ENCODE peak calls at places on chromosomes 16 and 17, in eight cellular contexts. I is CD8-positive, alpha-beta memory T cell; P is trophoblast cell; O is cardiac muscle cell; J is hepatocyte; Y is tibial artery; L is sigmoid colon; C is neural progenitor cell. Q is an unnamed sample. For H3K4me1, the result is how much of the 10 kb centered on the place peaks cover.

GRCh38 chr17:1961187-1961586 is 63.9 kb downstream of the RTN4RL1 start:
- DNase-seq in I (no peak), P (no peak), O (no peak), J (no peak), Y (no peak), L (no peak), C (peak), Q (no peak)

GRCh38 chr16:86566601-86566965 is at the start of gene FOXC2:
- DNase-seq in I (no peak), P (peak), O (peak), J (peak), Y (peak), L (peak), C (peak), Q (peak)

GRCh38 chr17:76382803-76383644 is 1.4 kb upstream of the SPHK1 start:
- DNase-seq in I (peak), P (peak), O (peak), J (peak), Y (no peak), L (no peak), C (peak), Q (peak)

GRCh38 chr17:44829558-44830358 is at the start of gene GJC1:
- DNase-seq in I (no peak), P (peak), O (peak), J (peak), Y (peak), L (peak), C (peak), Q (no peak)

GRCh38 chr16:87240211-87241134 is 76.7 kb downstream of the C16orf95 start:
- DNase-seq in I (no peak), P (peak), O (no peak), J (no peak), Y (peak), L (no peak), C (no peak), Q (peak)

GRCh38 chr17:50920041-50920410 is 53.9 kb upstream of the TOB1 start:
- DNase-seq in I (no peak), P (no peak), O (no peak), J (no peak), Y (no peak), L (no peak), C (no peak), Q (no peak)

GRCh38 chr17:80653856-80654255 is 109.2 kb downstream of the RPTOR start:
- DNase-seq in I (no peak), P (no peak), O (no peak), J (no peak), Y (no peak), L (no peak), C (no peak), Q (no peak)

GRCh38 chr16:66588981-66589713 is 9.9 kb downstream of the CMTM2 start:
- DNase-seq in I (peak), P (peak), O (no peak), J (no peak), Y (no peak), L (peak), C (peak), Q (no peak)

GRCh38 chr16:9306753-9307152 is 215.3 kb downstream of the HAPSTR1 start:
- DNase-seq in I (no peak), P (no peak), O (no peak), J (no peak), Y (no peak), L (no peak), C (no peak), Q (no peak)

GRCh38 chr16:70158261-70158939 is 15.2 kb upstream of the CLEC18C start:
- DNase-seq in I (no peak), P (no peak), O (no peak), J (peak), Y (no peak), L (no peak), C (no peak), Q (no peak)

GRCh38 chr16:59510008-59510424 is 775.9 kb upstream of the GOT2 start:
- DNase-seq in I (no peak), P (no peak), O (no peak), J (no peak), Y (no peak), L (no peak), C (no peak), Q (no peak)

GRCh38 chr17:49371178-49371834 is 9.3 kb upstream of the ZNF652 start:
- DNase-seq in I (no peak), P (no peak), O (no peak), J (no peak), Y (no peak), L (peak), C (peak), Q (no peak)

GRCh38 chr16:72705806-72706205 is 342.1 kb downstream of the ZFHX3 start:
- DNase-seq in I (no peak), P (no peak), O (no peak), J (no peak), Y (no peak), L (no peak), C (peak), Q (no peak)

GRCh38 chr16:20851601-20852000 is 45.3 kb downstream of the REXO5 start:
- DNase-seq in I (no peak), P (peak), O (peak), J (peak), Y (peak), L (peak), C (no peak), Q (peak)

GRCh38 chr16:10240854-10241613 is 58.8 kb upstream of the GRIN2A start:
- DNase-seq in I (no peak), P (peak), O (no peak), J (no peak), Y (no peak), L (no peak), C (no peak), Q (peak)

GRCh38 chr17:61490540-61490975 is 38.3 kb downstream of the TBX4 start:
- DNase-seq in I (no peak), P (peak), O (no peak), J (peak), Y (no peak), L (no peak), C (no peak), Q (peak)

GRCh38 chr17:19242323-19242722 is 5.2 kb downstream of the EPN2 start:
- DNase-seq in I (no peak), P (peak), O (no peak), J (peak), Y (no peak), L (no peak), C (no peak), Q (peak)

GRCh38 chr16:50324345-50324744 is 44.4 kb downstream of the BRD7 start:
- DNase-seq in I (no peak), P (no peak), O (no peak), J (no peak), Y (no peak), L (no peak), C (no peak), Q (no peak)

GRCh38 chr17:21573961-21574610 is 118.2 kb upstream of the KCNJ18 start:
- DNase-seq in I (peak), P (peak), O (no peak), J (no peak), Y (peak), L (peak), C (no peak), Q (no peak)

GRCh38 chr16:53501216-53501859 is 1.7 kb downstream of the AKTIP start:
- DNase-seq in I (no peak), P (peak), O (no peak), J (peak), Y (no peak), L (no peak), C (no peak), Q (no peak)

GRCh38 chr17:54408741-54409140 is 491.9 kb upstream of the TOM1L1 start:
- DNase-seq in I (no peak), P (no peak), O (no peak), J (peak), Y (no peak), L (no peak), C (no peak), Q (peak)

DNA sequence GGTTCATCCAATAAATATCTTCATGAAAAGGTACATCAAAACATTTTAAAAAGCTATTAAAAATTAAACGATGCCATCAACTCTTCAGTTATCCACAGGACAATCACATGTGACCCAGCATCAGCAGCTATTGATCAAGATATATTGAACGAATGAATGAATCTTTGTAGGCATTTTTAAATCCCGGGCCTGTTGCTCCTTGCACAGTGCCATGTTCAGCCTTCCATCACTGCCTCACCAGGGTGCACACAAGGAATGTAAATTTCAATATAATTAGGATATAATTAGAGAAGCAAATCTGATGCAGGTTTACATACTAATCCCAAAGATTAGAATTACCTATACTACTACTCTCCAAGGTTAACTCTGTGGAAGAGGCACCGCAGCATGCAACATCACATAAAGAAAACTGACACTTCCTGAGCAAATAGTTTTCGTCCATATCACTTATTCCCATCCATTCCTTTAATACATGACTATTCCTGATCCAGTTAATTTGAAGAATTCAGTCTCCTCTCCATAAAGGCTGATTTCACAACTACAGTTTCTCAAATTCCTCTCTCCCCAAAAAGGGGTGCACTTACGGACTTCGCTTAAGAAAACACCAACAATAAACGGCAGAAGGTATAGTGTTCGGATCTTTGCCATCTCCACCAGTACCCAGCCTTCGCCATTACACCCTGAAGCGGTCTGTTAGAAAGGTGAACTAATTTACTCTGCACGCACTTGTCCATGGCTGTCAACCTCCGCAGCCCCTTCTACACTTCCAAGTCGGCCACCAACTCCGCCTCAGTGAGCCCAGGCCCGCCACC is 938 bp downstream of the NCOR1 start:
- DNase-seq in I (no peak), P (no peak), O (no peak), J (no peak), Y (no peak), L (no peak), C (peak), Q (peak)
- H3K27ac ChIP-seq in I (peak), P (peak), O (peak), J (peak), Y (peak), L (peak), C (peak), Q (peak)

DNA sequence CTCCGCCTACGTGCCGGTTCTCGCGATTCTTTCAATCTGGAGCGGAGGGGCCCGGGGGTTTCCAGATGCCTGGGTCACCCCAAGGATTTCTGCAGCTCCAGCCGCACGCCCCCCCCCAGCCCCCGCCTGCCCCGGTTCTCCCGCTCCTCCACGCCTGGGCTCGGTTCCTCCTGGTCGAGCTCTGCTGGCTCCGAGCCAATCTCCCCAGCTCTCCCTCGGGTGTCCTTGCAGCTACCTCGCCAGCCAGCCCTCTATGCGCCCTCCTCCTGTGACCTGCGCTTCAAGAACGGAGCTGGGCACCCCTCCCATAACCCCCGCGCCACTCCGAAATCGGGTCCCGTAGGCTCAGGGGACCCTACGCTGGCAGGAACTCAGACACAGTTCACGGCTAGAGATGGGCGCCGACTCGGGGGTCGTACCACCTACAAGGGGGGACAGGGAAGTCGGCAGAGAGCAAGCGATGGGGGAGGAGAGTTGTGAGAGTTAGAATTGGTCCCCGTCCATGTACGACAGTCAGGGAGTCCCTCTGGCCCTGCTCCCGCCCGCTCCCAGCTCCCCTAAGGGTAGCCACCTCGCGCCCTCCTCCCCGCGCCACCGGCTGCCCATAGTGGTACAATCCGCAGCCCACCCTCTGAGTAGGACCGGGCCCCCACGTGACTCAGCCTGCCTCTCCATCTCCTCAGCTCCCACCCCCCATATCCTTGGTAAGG is 956 bp downstream of the FGF11 start:
- DNase-seq in I (peak), P (no peak), O (peak), J (peak), Y (no peak), L (peak), C (peak), Q (no peak)
- H3K4me1 ChIP-seq in I (half or more), P (under half), O (under half), J (half or more), Y (under half), L (half or more), C (under half), Q (under half)

DNA sequence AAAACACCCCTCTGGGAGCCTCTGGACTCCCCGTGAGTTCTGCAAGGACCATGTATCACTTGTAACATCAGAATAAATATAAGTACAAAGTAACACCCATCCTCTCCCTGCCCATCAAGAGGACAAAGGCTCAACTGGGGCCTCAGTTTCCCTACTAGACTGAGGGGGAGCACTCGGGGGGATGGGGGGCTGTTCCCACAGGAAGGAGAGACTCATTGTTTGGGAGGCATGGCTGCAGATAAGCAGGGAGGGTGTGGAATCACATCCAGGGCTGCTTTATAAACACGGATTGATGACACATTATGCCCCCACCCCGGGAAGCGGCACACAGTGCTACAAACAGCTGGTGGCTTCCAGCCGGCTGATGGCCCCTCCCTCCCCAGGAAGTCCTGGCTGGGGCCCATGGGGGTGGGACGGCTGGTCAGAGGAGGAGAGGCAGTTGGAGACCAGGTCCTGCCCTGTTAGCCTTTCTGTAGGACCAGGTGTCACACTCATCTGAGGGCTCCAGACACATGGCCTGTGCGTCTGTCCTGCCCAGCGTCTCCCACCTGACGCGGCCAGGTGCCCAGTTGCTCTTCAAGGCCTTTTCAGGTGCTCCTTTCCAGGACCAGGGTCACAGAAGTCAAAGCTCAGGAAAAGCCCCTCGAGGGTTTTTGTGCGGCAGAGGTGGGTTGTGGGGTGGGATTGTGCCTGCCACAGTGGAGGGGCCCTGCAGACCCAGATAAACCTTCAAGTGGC is 1.3 kb upstream of the MPG start:
- DNase-seq in I (no peak), P (peak), O (no peak), J (peak), Y (peak), L (peak), C (no peak), Q (no peak)
- H3K27ac ChIP-seq in I (peak), P (peak), O (no peak), J (peak), Y (peak), L (peak), C (no peak), Q (no peak)

DNA sequence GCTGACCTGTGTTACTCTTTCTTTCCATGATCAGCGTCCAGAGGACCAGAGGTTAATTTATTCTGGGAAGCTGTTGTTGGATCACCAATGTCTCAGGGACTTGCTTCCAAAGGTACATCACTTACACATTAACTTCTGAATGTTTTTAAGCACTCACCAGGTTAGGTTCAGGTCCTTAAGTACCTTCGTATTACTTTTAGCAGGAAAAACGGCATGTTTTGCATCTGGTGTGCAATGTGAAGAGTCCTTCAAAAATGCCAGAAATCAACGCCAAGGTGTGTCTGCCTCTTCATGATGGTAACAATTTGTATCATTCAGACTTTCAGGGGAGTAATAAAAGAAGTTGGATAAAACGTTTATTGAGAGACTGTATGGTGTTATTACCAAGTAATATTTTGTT is 3.3 kb downstream of the HERPUD1 start:
- DNase-seq in I (no peak), P (peak), O (no peak), J (no peak), Y (peak), L (no peak), C (no peak), Q (no peak)
- H3K4me1 ChIP-seq in I (half or more), P (under half), O (under half), J (under half), Y (under half), L (under half), C (under half), Q (under half)

DNA sequence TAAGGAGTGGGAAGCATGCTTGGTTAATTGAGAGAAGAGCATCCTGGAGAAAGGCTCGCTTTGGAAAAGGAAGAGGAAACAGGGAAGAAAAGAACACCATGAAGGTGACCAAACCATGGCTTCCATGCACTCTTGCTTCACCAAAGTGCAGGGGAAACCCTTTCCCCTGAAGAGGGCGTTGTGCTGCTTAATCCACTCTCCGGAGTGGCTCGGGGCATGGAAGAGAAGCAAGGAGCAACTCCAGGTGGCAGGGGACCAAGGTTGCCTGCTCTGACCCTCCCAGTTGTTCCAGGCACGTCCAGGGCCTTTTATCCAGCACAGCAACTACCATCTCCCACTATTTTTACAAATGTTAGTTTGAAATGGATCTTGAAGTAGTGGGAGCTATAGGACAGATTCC is 108.1 kb downstream of the STX8 start:
- DNase-seq in I (no peak), P (no peak), O (peak), J (no peak), Y (no peak), L (no peak), C (peak), Q (no peak)
- H3K27ac ChIP-seq in I (no peak), P (no peak), O (no peak), J (no peak), Y (no peak), L (no peak), C (no peak), Q (no peak)

Q was measured in foreskin keratinocyte.